ENCODE peak calls at places on chromosome 4, in five cellular contexts. N is ovary, P is fibroblast of lung, Y is lower lobe of right lung, E is neural progenitor cell. J is an unnamed sample. For H3K27me3, the result is how much of the 10 kb centered on the place peaks cover.

GRCh38 chr4:113591982-113592381 is 169.6 kb downstream of the CAMK2D start:
- DNase-seq in N (no peak), P (peak), Y (no peak), E (no peak), J (no peak)

GRCh38 chr4:174853629-174854028 is 24.6 kb upstream of the GLRA3 start:
- DNase-seq in N (no peak), P (no peak), Y (no peak), E (no peak), J (no peak)

GRCh38 chr4:10354225-10354624 is 103.0 kb downstream of the ZNF518B start:
- DNase-seq in N (no peak), P (no peak), Y (no peak), E (no peak), J (no peak)

GRCh38 chr4:40056722-40057539 is at the start of gene N4BP2:
- DNase-seq in N (peak), P (peak), Y (peak), E (peak), J (peak)

GRCh38 chr4:94341468-94341867 is 1.2 kb downstream of the HPGDS start:
- DNase-seq in N (no peak), P (peak), Y (no peak), E (no peak), J (no peak)

GRCh38 chr4:150818661-150819060 is 196.4 kb downstream of the LRBA start:
- DNase-seq in N (no peak), P (peak), Y (no peak), E (no peak), J (peak)

GRCh38 chr4:180994722-180995121 is 1248.5 kb upstream of the TENM3 start:
- DNase-seq in N (no peak), P (no peak), Y (no peak), E (no peak), J (no peak)

GRCh38 chr4:183503497-183504063 is 1.3 kb upstream of the ING2 start:
- DNase-seq in N (no peak), P (no peak), Y (no peak), E (no peak), J (no peak)

GRCh38 chr4:186137193-186137792 is 32.8 kb downstream of the FAM149A start:
- DNase-seq in N (no peak), P (peak), Y (no peak), E (no peak), J (peak)

GRCh38 chr4:100983426-100983825 is 363.9 kb downstream of the PPP3CA start:
- DNase-seq in N (no peak), P (no peak), Y (no peak), E (no peak), J (no peak)

GRCh38 chr4:156168288-156168687 is 214.6 kb upstream of the CTSO start:
- DNase-seq in N (no peak), P (no peak), Y (no peak), E (no peak), J (no peak)

GRCh38 chr4:156173937-156174336 is 220.3 kb upstream of the CTSO start:
- DNase-seq in N (no peak), P (no peak), Y (no peak), E (no peak), J (no peak)

GRCh38 chr4:156169011-156169410 is 215.3 kb upstream of the CTSO start:
- DNase-seq in N (peak), P (peak), Y (no peak), E (peak), J (peak)

GRCh38 chr4:156173481-156173880 is 219.8 kb upstream of the CTSO start:
- DNase-seq in N (no peak), P (no peak), Y (no peak), E (no peak), J (no peak)

DNA sequence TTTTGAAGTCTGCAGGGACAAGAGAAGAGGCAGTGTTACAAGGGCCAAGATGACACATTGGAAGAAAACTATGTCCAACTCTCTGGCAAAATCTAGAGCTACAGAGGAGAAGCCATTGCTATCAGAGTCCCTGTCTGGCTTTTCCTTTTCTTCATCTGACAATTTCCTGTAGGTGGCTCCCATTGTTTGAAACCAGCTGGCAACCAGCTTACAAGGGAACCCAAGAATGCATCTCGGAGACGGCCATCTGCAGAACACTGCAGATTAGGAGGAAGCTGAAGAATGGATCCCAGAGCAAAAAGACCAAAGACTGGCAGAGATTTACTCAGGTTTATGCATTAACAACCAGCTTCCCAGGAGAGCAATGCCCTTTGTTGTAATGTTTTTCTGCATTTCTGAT is 216.2 kb upstream of the CTSO start:
- DNase-seq in N (no peak), P (no peak), Y (no peak), E (peak), J (no peak)
- H3K27ac ChIP-seq in N (no peak), P (no peak), Y (no peak), E (peak), J (no peak)

DNA sequence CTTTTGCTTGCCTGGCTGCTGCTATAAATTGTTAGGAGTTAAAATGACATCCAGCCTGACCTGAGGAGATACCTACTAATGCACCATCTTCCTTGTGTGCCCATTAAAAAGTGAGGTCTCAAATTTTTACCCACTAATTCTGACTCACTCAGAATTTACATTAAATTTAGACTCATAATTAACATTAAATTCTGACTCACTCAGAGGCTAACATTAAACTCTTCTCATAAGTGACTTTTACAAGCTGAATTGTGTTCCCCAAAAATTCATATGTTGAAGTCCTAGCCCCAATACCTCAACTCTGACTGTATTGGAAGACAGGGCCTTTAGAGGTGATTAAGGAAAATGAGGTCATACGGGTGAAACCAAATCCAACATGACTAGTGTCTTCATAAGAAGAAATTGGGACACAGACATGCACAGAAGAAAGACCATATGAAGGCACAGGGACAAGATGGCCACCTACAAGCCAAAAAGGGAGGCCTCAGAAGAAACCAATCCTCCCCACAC is 11.8 kb downstream of the CASP6 start:
- DNase-seq in N (no peak), P (no peak), Y (no peak), E (no peak), J (no peak)
- H3K27me3 ChIP-seq in N (under half), P (under half), Y (under half), E (under half), J (under half)

GRCh38 chr4:63170923-63171322 is 1238.3 kb downstream of the TECRL start:
- DNase-seq in N (no peak), P (no peak), Y (no peak), E (no peak), J (no peak)

GRCh38 chr4:63169836-63170235 is 1239.4 kb downstream of the TECRL start:
- DNase-seq in N (no peak), P (no peak), Y (no peak), E (peak), J (no peak)
- H3K27ac ChIP-seq in N (no peak), P (no peak), Y (no peak), E (no peak), J (no peak)

DNA sequence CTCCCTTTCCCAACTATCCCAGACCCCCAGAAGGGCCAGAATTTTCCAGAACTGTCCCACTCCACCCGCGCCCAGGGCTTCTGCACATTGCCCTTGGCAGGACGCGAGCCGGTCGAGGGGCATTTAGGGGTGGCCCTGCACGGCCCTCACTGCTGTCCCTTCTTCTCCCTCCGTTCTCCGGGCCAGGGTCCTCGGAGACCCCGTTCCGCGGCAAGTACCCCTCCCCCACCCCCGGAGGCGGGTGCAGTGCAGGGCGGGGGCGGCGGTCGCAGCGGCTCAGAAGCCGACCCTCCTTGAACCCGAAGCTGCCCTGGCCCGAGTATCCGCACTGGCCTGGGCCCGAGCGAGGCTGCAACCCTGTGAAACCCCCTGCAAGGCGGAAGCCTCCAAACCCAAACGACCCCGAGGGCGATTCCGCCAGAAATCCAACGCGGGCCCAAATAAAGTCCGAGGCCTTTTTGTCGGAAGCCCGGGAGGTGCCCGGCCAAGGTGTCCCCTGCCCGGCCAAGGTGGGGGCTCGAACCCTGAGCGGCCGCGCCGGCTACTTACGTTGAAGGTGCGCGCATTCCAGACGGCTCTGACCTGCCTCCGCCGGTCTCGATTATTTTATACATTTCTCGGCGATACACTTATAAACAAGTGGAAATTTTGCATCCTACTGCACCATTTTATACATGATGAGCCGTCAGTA is 53.2 kb upstream of the TMEM33 start:
- DNase-seq in N (no peak), P (no peak), Y (no peak), E (peak), J (no peak)
- H3K27me3 ChIP-seq in N (under half), P (half or more), Y (half or more), E (half or more), J (half or more)

DNA sequence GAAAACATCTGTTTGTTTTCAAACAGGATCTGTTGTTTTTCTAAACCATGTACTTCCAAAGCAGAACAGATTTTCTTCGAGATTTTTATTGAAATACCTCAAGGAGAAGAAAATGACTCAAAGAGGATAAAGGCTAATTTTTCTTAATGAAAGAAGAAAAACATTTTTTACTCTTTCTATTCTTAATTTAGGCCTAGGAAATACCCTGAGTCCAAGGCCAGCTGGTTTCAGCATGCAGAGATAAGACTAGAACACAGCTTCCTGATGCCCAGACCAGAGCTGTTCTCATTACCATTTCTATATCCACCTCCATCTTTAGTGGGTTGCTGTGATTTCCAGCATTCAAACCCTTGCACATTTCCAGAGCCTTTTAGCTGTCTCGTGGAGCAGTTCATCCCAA is 18.3 kb downstream of the GAB1 start:
- DNase-seq in N (no peak), P (no peak), Y (no peak), E (no peak), J (peak)
- H3K27ac ChIP-seq in N (no peak), P (no peak), Y (no peak), E (no peak), J (no peak)

GRCh38 chr4:7252051-7252450 is 59.7 kb downstream of the SORCS2 start:
- DNase-seq in N (no peak), P (no peak), Y (no peak), E (no peak), J (no peak)
- H3K27me3 ChIP-seq in N (under half), P (under half), Y (under half), E (under half), J (under half)

GRCh38 chr4:41990383-41991111 is at the start of gene SLC30A9:
- DNase-seq in N (peak), P (peak), Y (peak), E (peak), J (peak)
- H3K27ac ChIP-seq in N (peak), P (peak), Y (peak), E (no peak), J (peak)

GRCh38 chr4:167238226-167238625 is 3.9 kb upstream of the SPOCK3 start:
- DNase-seq in N (no peak), P (no peak), Y (no peak), E (no peak), J (no peak)

GRCh38 chr4:167230744-167231143 is 3.5 kb downstream of the SPOCK3 start:
- DNase-seq in N (no peak), P (no peak), Y (no peak), E (no peak), J (no peak)

GRCh38 chr4:167234388-167234881 is at the start of gene SPOCK3:
- DNase-seq in N (peak), P (peak), Y (peak), E (peak), J (peak)

GRCh38 chr4:167232805-167233522 is 1.3 kb downstream of the SPOCK3 start:
- DNase-seq in N (no peak), P (no peak), Y (no peak), E (peak), J (no peak)

GRCh38 chr4:167233523-167234387 is 539 bp downstream of the SPOCK3 start:
- DNase-seq in N (no peak), P (peak), Y (no peak), E (peak), J (peak)
- H3K27me3 ChIP-seq in N (under half), P (under half), Y (under half), E (half or more), J (under half)

GRCh38 chr4:143344774-143345173 is 8.1 kb downstream of the GAB1 start:
- DNase-seq in N (no peak), P (peak), Y (no peak), E (no peak), J (peak)
- H3K27ac ChIP-seq in N (no peak), P (no peak), Y (peak), E (no peak), J (no peak)

J was measured in endothelial cell of umbilical vein.